ENCODE peak calls at places on chromosome 2, in ten cellular contexts. A, F, Z, G, M, H, D, P, Q and C are unnamed samples.

GRCh38 chr2:8456149-8457091 is 225.4 kb upstream of the ID2 start:
- DNase-seq in A (no peak), F (no peak), Z (no peak), G (no peak), M (no peak), H (no peak), D (no peak), P (peak), Q (no peak), C (no peak)

GRCh38 chr2:109467701-109468100 is 146.1 kb downstream of the SEPTIN10 start:
- DNase-seq in A (no peak), F (peak), Z (no peak), G (no peak), M (no peak), H (no peak), D (no peak), P (no peak), Q (no peak), C (no peak)

GRCh38 chr2:17879137-17879912 is 858 bp downstream of the KCNS3 start:
- DNase-seq in A (peak), F (peak), Z (peak), G (no peak), M (peak), H (peak), D (peak), P (no peak), Q (peak), C (no peak)

GRCh38 chr2:134160793-134161504 is 92.9 kb upstream of the MGAT5 start:
- DNase-seq in A (no peak), F (no peak), Z (peak), G (peak), M (no peak), H (no peak), D (peak), P (no peak), Q (peak), C (no peak)

GRCh38 chr2:138439733-138440132 is 61.8 kb upstream of the SPOPL start:
- DNase-seq in A (no peak), F (no peak), Z (no peak), G (no peak), M (no peak), H (no peak), D (no peak), P (no peak), Q (no peak), C (no peak)

GRCh38 chr2:189191766-189192165 is 12.2 kb upstream of the COL5A2 start:
- DNase-seq in A (no peak), F (no peak), Z (no peak), G (no peak), M (no peak), H (no peak), D (no peak), P (no peak), Q (peak), C (no peak)

GRCh38 chr2:136032817-136033216 is 47.4 kb upstream of the DARS1 start:
- DNase-seq in A (no peak), F (no peak), Z (no peak), G (no peak), M (no peak), H (no peak), D (no peak), P (no peak), Q (no peak), C (no peak)

GRCh38 chr2:109238580-109238979 is 109.6 kb downstream of the SH3RF3 start:
- DNase-seq in A (no peak), F (peak), Z (peak), G (peak), M (peak), H (no peak), D (peak), P (peak), Q (peak), C (peak)

GRCh38 chr2:14016289-14016955 is 616.1 kb upstream of the LRATD1 start:
- DNase-seq in A (no peak), F (no peak), Z (peak), G (no peak), M (no peak), H (peak), D (no peak), P (no peak), Q (peak), C (no peak)

GRCh38 chr2:25483584-25484266 is 142.0 kb upstream of the DNMT3A start:
- DNase-seq in A (no peak), F (no peak), Z (peak), G (peak), M (no peak), H (no peak), D (no peak), P (no peak), Q (peak), C (no peak)

GRCh38 chr2:105872142-105872728 is 127.5 kb downstream of the NCK2 start:
- DNase-seq in A (no peak), F (no peak), Z (no peak), G (no peak), M (no peak), H (no peak), D (no peak), P (peak), Q (no peak), C (no peak)

GRCh38 chr2:242075163-242075562 is 205.6 kb downstream of the RTP5 start:
- DNase-seq in A (no peak), F (no peak), Z (peak), G (no peak), M (no peak), H (no peak), D (no peak), P (no peak), Q (peak), C (peak)

GRCh38 chr2:147665035-147665434 is 179.8 kb upstream of the ACVR2A start:
- DNase-seq in A (peak), F (no peak), Z (no peak), G (no peak), M (no peak), H (no peak), D (no peak), P (peak), Q (no peak), C (no peak)

GRCh38 chr2:134183679-134184078 is 70.2 kb upstream of the MGAT5 start:
- DNase-seq in A (no peak), F (no peak), Z (no peak), G (no peak), M (no peak), H (no peak), D (no peak), P (no peak), Q (no peak), C (no peak)

GRCh38 chr2:119184512-119184911 is 26.0 kb upstream of the C1QL2 start:
- DNase-seq in A (no peak), F (no peak), Z (no peak), G (no peak), M (no peak), H (no peak), D (no peak), P (no peak), Q (no peak), C (no peak)

GRCh38 chr2:39519886-39520285 is 82.8 kb upstream of the MAP4K3 start:
- DNase-seq in A (no peak), F (no peak), Z (no peak), G (no peak), M (no peak), H (no peak), D (no peak), P (no peak), Q (no peak), C (no peak)

GRCh38 chr2:219104107-219105050 is 43.7 kb upstream of the IHH start:
- DNase-seq in A (no peak), F (peak), Z (peak), G (peak), M (no peak), H (no peak), D (no peak), P (peak), Q (peak), C (no peak)

GRCh38 chr2:39657538-39657937 is 8.2 kb upstream of the TMEM178A start:
- DNase-seq in A (no peak), F (no peak), Z (no peak), G (no peak), M (no peak), H (no peak), D (no peak), P (no peak), Q (no peak), C (no peak)

GRCh38 chr2:144950874-144951560 is 431.1 kb upstream of the ZEB2 start:
- DNase-seq in A (no peak), F (peak), Z (peak), G (no peak), M (no peak), H (no peak), D (no peak), P (no peak), Q (peak), C (peak)

GRCh38 chr2:8414946-8415869 is 266.6 kb upstream of the ID2 start:
- DNase-seq in A (no peak), F (no peak), Z (no peak), G (peak), M (no peak), H (no peak), D (no peak), P (peak), Q (no peak), C (no peak)

GRCh38 chr2:54469484-54470053 is 13.4 kb downstream of the SPTBN1 start:
- DNase-seq in A (no peak), F (no peak), Z (no peak), G (no peak), M (no peak), H (no peak), D (peak), P (no peak), Q (no peak), C (no peak)

GRCh38 chr2:66322481-66322880 is 112.4 kb upstream of the MEIS1 start:
- DNase-seq in A (no peak), F (no peak), Z (no peak), G (no peak), M (no peak), H (no peak), D (no peak), P (no peak), Q (no peak), C (no peak)

GRCh38 chr2:96811916-96812315 is 4.2 kb upstream of the CNNM3 start:
- DNase-seq in A (no peak), F (no peak), Z (peak), G (no peak), M (peak), H (no peak), D (peak), P (no peak), Q (peak), C (no peak)

GRCh38 chr2:106143495-106144215 is 50.4 kb downstream of the UXS1 start:
- DNase-seq in A (no peak), F (no peak), Z (no peak), G (no peak), M (no peak), H (no peak), D (no peak), P (no peak), Q (no peak), C (no peak)

GRCh38 chr2:240399419-240400318 is 35.8 kb upstream of the GPC1 start:
- DNase-seq in A (no peak), F (no peak), Z (no peak), G (no peak), M (no peak), H (no peak), D (peak), P (no peak), Q (no peak), C (no peak)

GRCh38 chr2:27701676-27702075 is 38.0 kb downstream of the SLC4A1AP start:
- DNase-seq in A (no peak), F (no peak), Z (peak), G (no peak), M (no peak), H (no peak), D (peak), P (no peak), Q (no peak), C (no peak)

GRCh38 chr2:12766421-12766879 is 49.7 kb downstream of the TRIB2 start:
- DNase-seq in A (no peak), F (peak), Z (peak), G (no peak), M (no peak), H (no peak), D (peak), P (no peak), Q (peak), C (no peak)

GRCh38 chr2:160267022-160267421 is 67.0 kb upstream of the ITGB6 start:
- DNase-seq in A (no peak), F (no peak), Z (no peak), G (no peak), M (no peak), H (no peak), D (no peak), P (no peak), Q (no peak), C (no peak)

DNA sequence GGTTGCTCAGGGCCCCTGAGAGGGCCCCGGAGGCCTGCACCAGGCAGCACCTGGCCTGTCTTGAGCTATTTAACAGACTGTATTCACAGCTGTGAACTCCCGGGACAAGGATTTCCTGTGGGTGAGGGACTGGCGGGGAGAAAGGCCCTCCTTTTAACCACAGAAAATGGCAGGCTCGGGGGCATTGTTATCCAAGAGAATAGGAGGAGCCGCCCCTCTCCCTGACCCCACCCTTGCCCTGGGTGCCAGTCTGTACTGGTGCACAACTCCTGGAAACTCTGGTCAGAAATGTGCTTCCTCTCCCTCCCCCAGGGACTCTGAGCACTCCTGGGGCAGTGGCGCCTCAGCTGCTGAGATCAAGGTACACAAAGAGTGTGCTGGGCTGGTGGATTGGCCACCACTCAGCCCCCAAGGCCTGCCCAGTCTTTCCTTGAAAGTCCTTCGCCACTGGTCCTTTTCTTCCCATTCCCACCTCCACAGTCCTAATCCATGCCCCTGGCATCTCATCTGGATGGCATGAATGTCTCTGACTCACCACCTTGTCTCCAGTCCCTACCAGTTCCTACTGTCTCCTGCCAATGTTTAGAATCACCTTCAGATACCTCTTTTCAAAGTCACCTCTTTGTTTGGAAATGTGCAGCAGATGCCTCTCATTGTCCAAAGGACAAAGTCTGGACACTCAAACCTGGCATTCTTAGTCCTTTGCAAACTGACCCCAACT is 19.6 kb upstream of the EPAS1 start:
- DNase-seq in A (no peak), F (no peak), Z (no peak), G (no peak), M (no peak), H (peak), D (peak), P (no peak), Q (no peak), C (no peak)
- TF ChIP-seq CTCF in A (no peak), F (no peak), Z (no peak), G (no peak), M (no peak), H (no peak), D (no peak), P (no peak), Q (no peak), C (no peak)

GRCh38 chr2:112540906-112541305 is 1.4 kb upstream of the POLR1B start:
- DNase-seq in A (no peak), F (no peak), Z (no peak), G (no peak), M (no peak), H (no peak), D (no peak), P (no peak), Q (no peak), C (no peak)
- H3K4me3 ChIP-seq in A (no peak), F (no peak), Z (no peak), G (peak), M (no peak), H (no peak), D (peak), P (peak), Q (no peak), C (no peak)

GRCh38 chr2:46298522-46299351 is 1.5 kb downstream of the EPAS1 start:
- DNase-seq in A (no peak), F (no peak), Z (peak), G (peak), M (peak), H (peak), D (peak), P (no peak), Q (peak), C (no peak)
- TF ChIP-seq CTCF in A (peak), F (peak), Z (peak), G (no peak), M (no peak), H (peak), D (peak), P (no peak), Q (peak), C (peak)

GRCh38 chr2:169732583-169733358 is 861 bp upstream of the KLHL23 start:
- DNase-seq in A (no peak), F (no peak), Z (no peak), G (peak), M (no peak), H (no peak), D (no peak), P (peak), Q (no peak), C (no peak)
- H3K4me3 ChIP-seq in A (peak), F (peak), Z (peak), G (peak), M (peak), H (peak), D (peak), P (peak), Q (peak), C (peak)

DNA sequence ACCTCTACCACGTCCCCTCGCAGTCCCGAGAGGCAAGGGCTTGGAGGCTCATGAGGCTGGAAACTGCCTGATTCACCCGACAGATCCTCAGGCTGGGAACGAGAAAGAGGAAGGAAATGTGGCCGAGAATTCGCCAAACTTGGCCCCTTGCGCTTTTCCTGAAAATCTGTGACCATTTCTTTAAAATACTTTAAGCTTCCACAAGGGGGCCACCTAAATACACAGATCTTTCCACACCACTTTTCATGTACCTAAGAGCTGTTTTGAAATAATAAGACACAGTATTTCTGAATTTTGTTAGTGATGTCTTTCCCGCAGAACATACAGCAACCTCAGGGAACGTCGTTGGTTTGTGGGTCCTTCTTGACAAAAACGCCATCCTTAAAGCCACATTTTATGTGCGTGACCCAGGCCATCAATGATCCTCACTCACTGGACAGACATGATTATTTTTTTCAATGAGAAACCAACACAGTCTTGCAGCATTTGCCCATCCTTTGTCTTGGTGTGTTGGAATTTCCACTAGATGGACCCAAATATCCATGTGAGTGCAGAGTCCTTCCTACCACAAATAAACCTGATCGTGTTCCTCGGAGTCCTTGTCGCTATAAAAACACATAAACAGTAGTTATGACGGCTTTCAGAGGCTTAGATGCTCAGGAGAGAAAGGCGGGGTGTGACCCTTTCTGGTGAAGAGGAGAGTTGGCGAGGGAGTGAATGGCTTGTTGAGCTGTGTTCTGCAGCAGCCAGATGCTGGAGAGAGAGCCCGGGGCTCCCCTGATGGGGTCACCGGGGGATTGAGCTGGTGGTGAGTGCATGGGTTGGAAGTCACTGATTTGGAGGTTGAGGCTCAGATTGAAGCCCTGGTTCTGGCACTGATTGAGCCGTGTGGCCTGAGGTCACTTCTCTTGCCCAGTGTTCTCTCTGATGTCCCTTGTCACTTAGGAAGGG is 25.0 kb downstream of the DCDC2C start:
- DNase-seq in A (no peak), F (peak), Z (peak), G (peak), M (no peak), H (peak), D (no peak), P (peak), Q (peak), C (peak)
- TF ChIP-seq CTCF in A (peak), F (peak), Z (peak), G (peak), M (peak), H (peak), D (peak), P (peak), Q (peak), C (peak)

GRCh38 chr2:185475868-185476267 is 262.7 kb upstream of the FSIP2 start:
- DNase-seq in A (no peak), F (no peak), Z (no peak), G (no peak), M (no peak), H (no peak), D (no peak), P (no peak), Q (no peak), C (no peak)
- H3K4me3 ChIP-seq in A (no peak), F (no peak), Z (no peak), G (no peak), M (no peak), H (no peak), D (no peak), P (no peak), Q (no peak), C (no peak)

DNA sequence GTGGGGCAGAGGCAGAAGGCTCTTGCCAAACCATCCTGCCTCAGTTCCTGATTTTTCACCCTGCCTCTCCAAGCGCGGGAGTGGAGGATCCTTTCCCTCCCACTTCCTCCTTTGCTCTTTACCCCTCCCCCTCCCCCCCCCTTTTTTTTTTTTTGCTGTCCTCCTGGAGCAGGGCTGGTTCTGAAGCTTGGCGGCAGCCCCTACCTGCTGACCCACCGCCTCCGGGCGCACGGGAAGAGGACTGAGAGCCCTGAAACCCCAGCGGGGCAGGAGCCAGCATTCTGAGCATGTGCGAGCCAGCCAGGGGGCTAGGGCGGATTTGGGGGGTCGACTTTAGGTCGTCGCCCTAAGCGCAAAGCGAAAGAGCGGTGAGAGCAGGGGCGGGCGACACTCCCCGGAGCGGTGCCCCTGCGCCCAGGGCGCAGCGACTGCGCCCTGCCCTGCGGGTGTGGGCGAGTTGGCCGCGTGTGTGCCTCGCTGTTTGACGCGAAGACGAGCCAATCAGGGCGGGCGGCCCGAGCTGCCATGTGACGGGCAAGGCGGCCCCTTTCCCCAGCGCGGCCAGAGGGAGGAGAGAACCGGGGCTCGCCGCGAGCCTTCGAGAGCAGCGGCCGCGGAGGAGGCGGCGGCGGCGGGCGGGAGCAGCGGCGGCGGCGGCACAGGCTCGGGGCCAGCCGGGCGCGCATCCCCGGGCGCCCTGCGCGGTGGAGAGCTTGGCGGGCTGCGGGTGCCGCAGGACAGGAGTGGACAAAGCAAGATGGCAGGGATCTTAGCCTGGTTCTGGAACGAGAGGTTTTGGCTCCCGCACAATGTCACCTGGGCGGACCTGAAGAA is at the start of gene CERS6:
- DNase-seq in A (peak), F (peak), Z (peak), G (peak), M (peak), H (peak), D (peak), P (peak), Q (peak), C (peak)
- TF ChIP-seq CTCF in A (no peak), F (no peak), Z (no peak), G (no peak), M (peak), H (no peak), D (no peak), P (no peak), Q (no peak), C (no peak)